ENCODE peak calls at places on chromosomes 4 and X, in four cellular contexts. K is neural progenitor cell, L is type B pancreatic cell, F is Calu3. G is an unnamed sample.
A peak's percentile ranks its signal among the peaks of the same experiment; 100 is the strongest.

GRCh38 chrX:9466115-9466495 is 1.2 kb downstream of the TBL1X start:
- DNase-seq in K (peak; percentile 56), L (no peak), F (peak; percentile 29), G (no peak)

GRCh38 chr4:4386736-4387392 is at the start of gene NSG1:
- DNase-seq in K (peak; percentile 73), L (peak; percentile 80), F (peak; percentile 13), G (peak; percentile 77)

GRCh38 chr4:152415980-152416379 is 119.9 kb downstream of the FBXW7 start:
- DNase-seq in K (no peak), L (no peak), F (no peak), G (no peak)

GRCh38 chr4:94516999-94517398 is 65.3 kb downstream of the PDLIM5 start:
- DNase-seq in K (no peak), L (no peak), F (no peak), G (no peak)

GRCh38 chr4:41145571-41146078 is 68.7 kb downstream of the APBB2 start:
- DNase-seq in K (peak; percentile 60), L (no peak), F (no peak), G (no peak)

GRCh38 chr4:175385797-175386196 is 426.3 kb downstream of the GPM6A start:
- DNase-seq in K (no peak), L (no peak), F (no peak), G (no peak)

GRCh38 chr4:140054861-140055260 is 99.1 kb downstream of the MAML3 start:
- DNase-seq in K (no peak), L (no peak), F (no peak), G (no peak)

GRCh38 chr4:113701156-113701555 is 60.4 kb downstream of the CAMK2D start:
- DNase-seq in K (no peak), L (no peak), F (no peak), G (no peak)

GRCh38 chr4:10121568-10122097 is 5.0 kb upstream of the WDR1 start:
- DNase-seq in K (no peak), L (no peak), F (no peak), G (no peak)

GRCh38 chrX:55167124-55167523 is 53.0 kb upstream of the PAGE5 start:
- DNase-seq in K (no peak), L (no peak), F (peak; percentile 3), G (no peak)

GRCh38 chr4:133316874-133317273 is 167.8 kb downstream of the PCDH10 start:
- DNase-seq in K (no peak), L (no peak), F (no peak), G (no peak)

GRCh38 chr4:138182838-138183426 is 59.2 kb downstream of the SLC7A11 start:
- DNase-seq in K (peak; percentile 52), L (no peak), F (peak; percentile 24), G (no peak)

GRCh38 chrX:43756076-43756475 is 100.0 kb downstream of the MAOA start:
- DNase-seq in K (no peak), L (no peak), F (no peak), G (no peak)

GRCh38 chrX:17375631-17376380 is 806 bp downstream of the NHS start:
- DNase-seq in K (peak; percentile 62), L (peak; percentile 69), F (peak; percentile 28), G (peak; percentile 59)

GRCh38 chr4:41069268-41069667 is 145.1 kb downstream of the APBB2 start:
- DNase-seq in K (no peak), L (no peak), F (no peak), G (no peak)

GRCh38 chrX:68693481-68694410 is 46.3 kb downstream of the STARD8 start:
- DNase-seq in K (peak; percentile 90), L (no peak), F (peak; percentile 47), G (peak; percentile 53)

GRCh38 chr4:114208747-114209146 is 229.3 kb upstream of the ARSJ start:
- DNase-seq in K (no peak), L (no peak), F (peak; percentile 4), G (no peak)

GRCh38 chr4:136319789-136320470 is 1212.4 kb downstream of the PCDH18 start:
- DNase-seq in K (no peak), L (no peak), F (peak; percentile 34), G (no peak)

GRCh38 chr4:159305129-159305528 is 202.2 kb downstream of the RAPGEF2 start:
- DNase-seq in K (no peak), L (no peak), F (no peak), G (no peak)

GRCh38 chrX:115906881-115907280 is 263.7 kb upstream of the AGTR2 start:
- DNase-seq in K (no peak), L (no peak), F (no peak), G (no peak)

GRCh38 chr4:3071811-3072210 is 2.5 kb downstream of the HTT-AS start:
- DNase-seq in K (no peak), L (no peak), F (no peak), G (no peak)

GRCh38 chr4:3074846-3075651 is 568 bp downstream of the HTT start:
- DNase-seq in K (peak; percentile 88), L (peak; percentile 75), F (peak; percentile 43), G (peak; percentile 75)

GRCh38 chr4:3074078-3074845 is at the start of the genes HTT and HTT-AS:
- DNase-seq in K (peak; percentile 97), L (peak; percentile 97), F (peak; percentile 92), G (peak; percentile 98)

GRCh38 chr4:3075652-3075981 is 1.1 kb downstream of the HTT start:
- DNase-seq in K (no peak), L (no peak), F (no peak), G (no peak)

DNA sequence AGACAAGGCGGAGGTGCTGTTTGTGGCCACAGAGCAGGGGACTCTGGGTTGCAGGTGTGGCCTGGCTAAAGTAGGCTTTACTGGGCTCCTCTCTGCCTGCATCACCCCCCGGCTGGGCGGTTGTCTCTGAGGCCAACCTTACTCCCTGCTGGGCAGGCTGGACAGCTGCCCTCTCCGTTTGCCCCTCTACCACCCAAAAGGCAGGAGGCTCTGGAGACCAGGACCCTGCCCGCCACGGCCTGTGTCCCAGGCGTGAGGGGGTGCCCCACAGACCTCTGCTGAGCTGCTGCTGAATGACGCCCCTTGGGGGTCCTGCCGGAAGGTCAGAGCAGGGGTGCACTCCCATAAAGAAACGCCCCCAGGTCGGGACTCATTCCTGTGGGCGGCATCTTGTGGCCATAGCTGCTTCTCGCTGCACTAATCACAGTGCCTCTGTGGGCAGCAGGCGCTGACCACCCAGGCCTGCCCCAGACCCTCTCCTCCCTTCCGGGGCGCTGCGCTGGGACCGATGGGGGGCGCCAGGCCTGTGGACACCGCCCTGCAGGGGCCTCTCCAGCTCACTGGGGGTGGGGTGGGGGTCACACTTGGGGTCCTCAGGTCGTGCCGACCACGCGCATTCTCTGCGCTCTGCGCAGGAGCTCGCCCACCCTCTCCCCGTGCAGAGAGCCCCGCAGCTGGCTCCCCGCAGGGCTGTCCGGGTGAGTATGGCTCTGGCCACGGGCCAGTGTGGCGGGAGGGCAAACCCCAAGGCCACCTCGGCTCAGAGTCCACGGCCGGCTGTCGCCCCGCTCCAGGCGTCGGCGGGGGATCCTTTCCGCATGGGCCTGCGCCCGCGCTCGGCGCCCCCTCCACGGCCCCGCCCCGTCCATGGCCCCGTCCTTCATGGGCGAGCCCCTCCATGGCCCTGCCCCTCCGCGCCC is 920 bp downstream of the HTT-AS start:
- DNase-seq in K (peak; percentile 59), L (no peak), F (no peak), G (no peak)
- TF ChIP-seq CTCF in K (peak; percentile 42), L (no peak), F (no peak), G (no peak)

DNA sequence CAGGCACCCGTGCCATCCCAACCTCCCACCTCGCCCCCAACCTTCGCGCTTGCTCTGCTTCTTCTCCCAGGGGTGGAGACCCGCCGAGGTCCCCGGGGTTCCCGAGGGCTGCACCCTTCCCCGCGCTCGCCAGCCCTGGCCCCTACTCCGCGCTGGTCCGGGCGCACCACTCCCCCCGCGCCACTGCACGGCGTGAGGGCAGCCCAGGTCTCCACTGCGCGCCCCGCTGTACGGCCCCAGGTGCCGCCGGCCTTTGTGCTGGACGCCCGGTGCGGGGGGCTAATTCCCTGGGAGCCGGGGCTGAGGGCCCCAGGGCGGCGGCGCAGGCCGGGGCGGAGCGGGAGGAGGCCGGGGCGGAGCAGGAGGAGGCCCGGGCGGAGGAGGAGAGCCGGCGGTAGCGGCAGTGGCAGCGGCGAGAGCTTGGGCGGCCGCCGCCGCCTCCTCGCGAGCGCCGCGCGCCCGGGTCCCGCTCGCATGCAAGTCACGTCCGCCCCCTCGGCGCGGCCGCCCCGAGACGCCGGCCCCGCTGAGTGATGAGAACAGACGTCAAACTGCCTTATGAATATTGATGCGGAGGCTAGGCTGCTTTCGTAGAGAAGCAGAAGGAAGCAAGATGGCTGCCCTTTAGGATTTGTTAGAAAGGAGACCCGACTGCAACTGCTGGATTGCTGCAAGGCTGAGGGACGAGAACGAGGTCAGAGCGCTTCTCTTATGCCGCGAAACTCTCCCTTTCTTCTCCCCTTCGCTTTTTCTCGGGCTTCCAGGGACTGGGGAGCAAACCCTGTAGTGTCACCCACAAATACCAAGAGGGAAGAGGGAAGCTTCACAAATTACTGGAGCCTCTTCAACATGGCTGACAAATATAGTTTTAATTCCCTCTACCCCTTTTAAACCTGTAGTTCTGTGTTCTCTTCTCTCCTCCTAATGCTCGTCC is at the start of gene TET2:
- DNase-seq in K (peak; percentile 79), L (peak; percentile 80), F (peak; percentile 69), G (peak; percentile 63)
- TF ChIP-seq CTCF in K (no peak), L (no peak), F (no peak), G (no peak)

DNA sequence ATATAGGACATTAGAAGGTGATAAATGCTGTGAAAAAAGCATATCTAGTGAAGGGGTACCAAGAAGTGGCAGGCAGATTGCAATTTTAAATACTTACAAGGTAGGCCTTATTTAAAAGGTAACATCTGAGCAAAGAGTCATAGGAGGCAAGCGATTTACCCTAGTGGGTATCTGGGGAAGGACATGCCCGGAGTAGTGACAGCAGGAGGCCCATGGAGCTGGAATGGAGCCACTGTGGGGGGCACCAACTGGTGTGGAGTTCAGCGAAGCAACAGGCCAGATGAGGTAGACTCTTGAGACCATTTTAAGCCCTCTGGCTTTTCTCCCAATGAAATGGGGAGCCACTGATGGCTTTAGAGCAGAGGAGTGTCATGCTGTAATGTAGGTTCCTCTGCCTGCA is 37.3 kb downstream of the SEC24D start:
- DNase-seq in K (no peak), L (no peak), F (no peak), G (no peak)
- TF ChIP-seq CTCF in K (peak; percentile 30), L (peak; percentile 52), F (no peak), G (no peak)

GRCh38 chrX:48934581-48935331 is 15.9 kb upstream of the PIM2 start:
- DNase-seq in K (no peak), L (no peak), F (no peak), G (no peak)

GRCh38 chrX:48938721-48939416 is 18.5 kb downstream of the OTUD5 start:
- DNase-seq in K (no peak), L (no peak), F (no peak), G (no peak)

GRCh38 chrX:48939417-48940228 is 17.8 kb downstream of the OTUD5 start:
- DNase-seq in K (no peak), L (no peak), F (no peak), G (no peak)

GRCh38 chrX:48936429-48937064 is 17.7 kb upstream of the PIM2 start:
- DNase-seq in K (no peak), L (no peak), F (no peak), G (no peak)

DNA sequence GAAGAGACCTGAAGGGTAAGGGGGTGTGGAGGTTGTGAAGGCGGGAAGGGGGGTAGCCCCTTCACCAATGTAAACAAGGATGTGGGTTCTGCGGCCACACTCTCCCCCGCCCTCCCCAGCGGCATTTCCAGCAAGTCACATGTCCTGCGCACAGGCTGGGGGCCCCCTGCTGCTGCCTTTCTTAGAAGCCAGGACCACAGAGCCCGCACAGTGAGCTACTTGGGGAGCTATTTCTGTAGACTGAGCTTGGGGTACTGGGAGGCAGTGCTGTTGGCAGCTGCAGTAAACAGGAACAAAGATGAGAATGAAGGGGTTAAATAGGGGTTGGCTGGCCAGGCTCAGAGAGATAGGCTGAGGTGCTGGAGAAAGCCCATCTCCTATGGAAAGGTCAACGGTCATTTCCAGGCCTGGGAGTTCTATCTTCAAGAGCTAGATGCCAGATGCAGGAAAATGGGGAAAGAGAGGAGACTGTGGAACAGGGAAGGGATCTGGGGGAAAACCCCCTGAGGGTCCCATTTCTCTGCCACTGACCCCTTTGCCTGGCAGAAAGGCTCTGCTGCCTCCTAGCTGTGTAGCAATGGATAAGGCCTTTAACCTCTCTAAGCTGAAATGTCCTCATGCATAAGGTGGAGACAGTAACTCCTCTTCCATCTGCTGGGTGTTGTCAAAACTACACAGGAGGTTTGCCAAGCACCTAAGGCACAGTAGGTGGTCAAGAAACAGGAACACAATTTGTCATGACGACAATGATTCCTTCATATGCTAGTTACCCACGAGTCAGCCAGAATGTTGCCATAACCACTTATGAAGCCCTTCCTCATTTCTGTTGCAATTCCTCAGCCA is 18.5 kb upstream of the PIM2 start:
- DNase-seq in K (peak; percentile 39), L (no peak), F (no peak), G (no peak)
- TF ChIP-seq CTCF in K (peak; percentile 46), L (no peak), F (no peak), G (no peak)